ENCODE peak calls at places on chromosomes 12 and 14, in eight cellular contexts. H is H9, F is body of pancreas, R is mammary epithelial cell, V is stomach, W is heart right ventricle, I is cardiac muscle cell, U is suprapubic skin. N is an unnamed sample.
A peak's percentile ranks its signal among the peaks of the same experiment; 100 is the strongest.

GRCh38 chr14:96040836-96041371 is 1.7 kb downstream of the C14orf132 start:
- DNase-seq in H (no peak), F (no peak), R (no peak), V (no peak), W (no peak), I (no peak), U (no peak), N (peak; percentile 7)

GRCh38 chr12:32736445-32736844 is 19.3 kb downstream of the YARS2 start:
- DNase-seq in H (no peak), F (no peak), R (no peak), V (no peak), W (no peak), I (no peak), U (no peak), N (no peak)

GRCh38 chr12:75825686-75826085 is 205.9 kb downstream of the PHLDA1 start:
- DNase-seq in H (no peak), F (no peak), R (peak; percentile 95), V (no peak), W (no peak), I (no peak), U (no peak), N (no peak)

GRCh38 chr14:54713364-54713763 is 146.4 kb downstream of the SAMD4A start:
- DNase-seq in H (no peak), F (no peak), R (no peak), V (no peak), W (no peak), I (no peak), U (no peak), N (no peak)

GRCh38 chr14:69351911-69352310 is 46.2 kb downstream of the ERH start:
- DNase-seq in H (no peak), F (no peak), R (no peak), V (no peak), W (no peak), I (no peak), U (no peak), N (no peak)

GRCh38 chr12:71786840-71787239 is 32.2 kb downstream of the RAB21 start:
- DNase-seq in H (no peak), F (no peak), R (no peak), V (no peak), W (no peak), I (no peak), U (no peak), N (no peak)

GRCh38 chr12:98221243-98221808 is 294.1 kb upstream of the TMPO start:
- DNase-seq in H (no peak), F (no peak), R (no peak), V (no peak), W (no peak), I (no peak), U (no peak), N (peak; percentile 59)

GRCh38 chr14:100285021-100285912 is 21.0 kb downstream of the SLC25A29 start:
- DNase-seq in H (peak; percentile 91), F (peak; percentile 79), R (peak; percentile 50), V (peak; percentile 76), W (peak; percentile 82), I (peak; percentile 81), U (no peak), N (peak; percentile 91)

GRCh38 chr14:81363746-81364400 is 36.3 kb downstream of the STON2 start:
- DNase-seq in H (no peak), F (no peak), R (peak; percentile 47), V (no peak), W (no peak), I (no peak), U (no peak), N (no peak)

GRCh38 chr12:72075401-72075800 is 136.8 kb downstream of the TPH2 start:
- DNase-seq in H (no peak), F (no peak), R (no peak), V (no peak), W (no peak), I (no peak), U (no peak), N (no peak)

DNA sequence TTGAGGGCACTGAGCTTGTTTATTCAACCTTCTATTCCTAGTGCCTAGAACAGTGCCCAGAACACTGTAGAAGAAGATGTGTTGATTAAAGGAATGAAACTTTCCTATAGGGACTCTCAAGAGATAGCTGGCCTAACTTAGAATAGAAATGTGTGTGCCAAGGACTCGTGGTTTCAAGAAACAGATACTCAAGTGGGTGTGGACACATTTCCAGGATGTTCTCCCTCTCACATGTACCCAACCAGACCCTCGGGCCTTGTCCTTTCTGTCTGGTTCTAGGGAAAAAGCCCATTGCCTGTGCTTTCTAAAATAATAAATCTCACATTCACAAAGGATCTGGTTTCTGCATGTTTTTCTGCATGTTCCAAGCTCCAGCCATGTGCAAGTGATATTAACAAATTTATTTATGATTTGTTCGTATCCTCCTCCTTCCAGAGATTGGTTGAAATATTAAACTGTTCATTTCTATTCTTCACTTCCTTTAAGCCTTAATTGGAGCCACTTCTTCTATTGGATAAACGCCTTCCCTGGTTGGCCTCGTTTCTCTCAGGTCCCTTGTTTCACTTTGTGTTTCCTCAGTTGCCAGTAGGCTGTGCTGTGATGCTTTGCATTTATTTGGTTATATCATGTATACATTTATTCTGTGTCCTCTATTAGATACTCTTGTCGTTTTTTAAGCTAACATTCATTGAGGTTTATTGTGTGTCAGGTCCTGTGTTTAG is 89.8 kb downstream of the CRADD start:
- DNase-seq in H (no peak), F (peak; percentile 20), R (peak; percentile 61), V (no peak), W (no peak), I (peak; percentile 21), U (no peak), N (no peak)
- TF ChIP-seq CTCF in H (peak; percentile 61), F (peak; percentile 36), R (peak; percentile 63), V (peak; percentile 35), W (peak; percentile 30), I (peak; percentile 73), U (peak; percentile 49), N (peak; percentile 77)

GRCh38 chr14:60651936-60652673 is 2.8 kb upstream of the SIX1 start:
- DNase-seq in H (peak; percentile 59), F (peak; percentile 40), R (no peak), V (no peak), W (no peak), I (no peak), U (no peak), N (peak; percentile 81)
- H3K27me3 ChIP-seq in H (peaks cover 93% of the 10 kb centered on the region), F (peaks cover 68% of the 10 kb centered on the region), R (peaks cover 30% of the 10 kb centered on the region), V (peaks cover 100% of the 10 kb centered on the region), W (peaks cover 99% of the 10 kb centered on the region), I (peaks cover 100% of the 10 kb centered on the region), U (peaks cover 100% of the 10 kb centered on the region), N (peaks cover 100% of the 10 kb centered on the region)

GRCh38 chr12:126290456-126290855 is 1225.2 kb downstream of the AACS start:
- DNase-seq in H (no peak), F (no peak), R (no peak), V (no peak), W (no peak), I (no peak), U (no peak), N (no peak)

DNA sequence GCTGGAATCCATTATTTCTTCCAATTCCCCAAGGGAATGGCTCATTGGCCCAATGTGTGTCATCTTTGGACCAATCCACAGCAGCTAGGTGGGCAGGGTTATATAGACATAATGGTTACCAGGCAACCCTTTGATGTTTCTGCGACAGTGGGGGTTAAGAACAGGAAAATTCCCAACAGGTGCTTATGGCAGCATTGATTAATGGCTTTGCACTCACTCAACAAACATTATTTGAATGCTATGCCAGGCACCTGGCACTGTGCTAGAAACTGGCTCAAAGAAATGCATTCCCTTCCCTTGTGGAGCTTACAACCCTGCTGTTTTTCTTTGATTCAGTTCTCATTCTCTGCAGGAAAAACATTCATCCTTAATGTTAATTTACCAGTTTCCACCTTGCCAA is 1221.0 kb downstream of the AACS start:
- DNase-seq in H (no peak), F (peak; percentile 91), R (no peak), V (no peak), W (no peak), I (no peak), U (no peak), N (no peak)
- H3K9me3 ChIP-seq in H (peaks cover 4% of the 10 kb centered on the region), F (no peaks in the 10 kb centered on the region), R (peaks cover 5% of the 10 kb centered on the region), V (no peaks in the 10 kb centered on the region), W (no peaks in the 10 kb centered on the region), I (no peaks in the 10 kb centered on the region), U (peaks cover 3% of the 10 kb centered on the region), N (peaks cover 9% of the 10 kb centered on the region)

GRCh38 chr12:11347810-11348209 is 37.6 kb upstream of the PRB4 start:
- DNase-seq in H (no peak), F (no peak), R (no peak), V (no peak), W (no peak), I (no peak), U (no peak), N (no peak)
- TF ChIP-seq CTCF in H (peak; percentile 58), F (peak; percentile 4), R (peak; percentile 29), V (no peak), W (peak; percentile 10), I (no peak), U (no peak), N (peak; percentile 82)

DNA sequence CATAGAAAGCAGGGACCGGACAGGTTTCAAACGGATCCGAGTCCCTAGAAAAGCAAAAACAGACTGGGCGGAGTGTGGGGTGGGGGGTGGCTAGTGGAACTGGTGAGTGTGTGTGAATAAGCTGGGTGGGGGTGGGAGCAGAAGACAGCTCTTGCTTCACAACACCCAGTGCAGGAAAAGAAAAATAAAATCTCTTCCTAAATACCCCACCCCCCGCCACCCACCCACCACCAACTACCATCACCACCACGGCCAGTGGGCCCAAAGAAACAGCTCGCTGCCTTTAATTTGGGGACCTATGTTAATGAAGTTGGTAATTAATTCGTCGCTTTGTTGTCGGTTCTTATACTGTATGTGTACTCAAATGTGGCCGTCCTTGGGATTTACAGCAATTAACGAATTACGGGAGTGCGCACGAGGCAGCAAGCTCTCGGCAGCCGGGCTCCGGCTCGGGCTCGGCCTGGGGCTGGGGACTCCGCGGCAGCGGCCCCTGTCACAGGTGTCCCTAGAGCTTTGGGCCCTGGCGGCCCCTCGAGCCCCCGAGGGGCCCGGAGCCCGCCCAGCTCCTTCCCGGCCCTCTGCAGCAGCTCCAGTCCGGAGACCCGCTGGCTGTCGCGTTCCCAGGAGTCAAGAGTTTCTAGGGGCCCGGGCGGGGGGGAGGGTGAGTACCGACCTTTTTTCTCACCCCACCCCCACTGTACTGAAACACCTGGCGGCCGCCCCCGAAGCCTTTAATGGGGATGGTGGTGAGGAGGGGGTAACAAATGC is 1.5 kb upstream of the OTX2 start:
- DNase-seq in H (peak; percentile 74), F (no peak), R (no peak), V (no peak), W (no peak), I (no peak), U (no peak), N (peak; percentile 84)
- H3K27me3 ChIP-seq in H (peaks cover 72% of the 10 kb centered on the region), F (peaks cover 74% of the 10 kb centered on the region), R (peaks cover 87% of the 10 kb centered on the region), V (peaks cover 100% of the 10 kb centered on the region), W (peaks cover 100% of the 10 kb centered on the region), I (peaks cover 100% of the 10 kb centered on the region), U (peaks cover 100% of the 10 kb centered on the region), N (peaks cover 56% of the 10 kb centered on the region)